ENCODE peak calls at places on chromosomes 2 and 18, in eight cellular contexts. R is Panc1, Z is fibroblast of lung, Q is lung, P is adrenal gland, B is K562, G is heart right ventricle, S is uterus. L is an unnamed sample. For H3K4me1 and H3K36me3, the result is how much of the 10 kb centered on the place peaks cover.

GRCh38 chr2:161416633-161417427 is 733 bp downstream of the TBR1 start:
- DNase-seq in R (no peak), Z (no peak), Q (no peak), P (no peak), B (no peak), G (peak), S (no peak), L (peak)

GRCh38 chr2:42309366-42309765 is 51.7 kb downstream of the COX7A2L start:
- DNase-seq in R (no peak), Z (no peak), Q (no peak), P (no peak), B (no peak), G (no peak), S (no peak), L (no peak)

GRCh38 chr2:174985624-174986023 is 19.6 kb downstream of the CHN1 start:
- DNase-seq in R (no peak), Z (peak), Q (no peak), P (no peak), B (no peak), G (no peak), S (no peak), L (no peak)

GRCh38 chr18:56333146-56333545 is 305.2 kb downstream of the TXNL1 start:
- DNase-seq in R (no peak), Z (no peak), Q (no peak), P (no peak), B (no peak), G (no peak), S (no peak), L (no peak)

GRCh38 chr18:42289526-42289925 is 334.5 kb downstream of the PIK3C3 start:
- DNase-seq in R (no peak), Z (no peak), Q (no peak), P (no peak), B (no peak), G (no peak), S (no peak), L (no peak)

GRCh38 chr2:106628377-106628776 is 141.2 kb downstream of the CD8B2 start:
- DNase-seq in R (no peak), Z (no peak), Q (no peak), P (no peak), B (no peak), G (no peak), S (no peak), L (no peak)

GRCh38 chr2:96336104-96336775 is 674 bp downstream of the NCAPH start:
- DNase-seq in R (no peak), Z (no peak), Q (no peak), P (no peak), B (peak), G (no peak), S (no peak), L (no peak)

GRCh38 chr2:176744156-176744555 is 468.4 kb upstream of the HNRNPA3 start:
- DNase-seq in R (no peak), Z (no peak), Q (no peak), P (no peak), B (no peak), G (no peak), S (no peak), L (no peak)

GRCh38 chr18:58516514-58517285 is 112.2 kb downstream of the ALPK2 start:
- DNase-seq in R (no peak), Z (no peak), Q (no peak), P (no peak), B (no peak), G (no peak), S (no peak), L (no peak)

GRCh38 chr2:105455488-105455991 is 56.7 kb upstream of the FHL2 start:
- DNase-seq in R (peak), Z (peak), Q (peak), P (peak), B (no peak), G (no peak), S (peak), L (no peak)

GRCh38 chr2:167237478-167237877 is 349.2 kb downstream of the XIRP2 start:
- DNase-seq in R (no peak), Z (no peak), Q (no peak), P (no peak), B (no peak), G (no peak), S (no peak), L (no peak)

GRCh38 chr2:216666461-216667233 is 28.7 kb downstream of the IGFBP5 start:
- DNase-seq in R (peak), Z (peak), Q (peak), P (peak), B (peak), G (peak), S (peak), L (peak)

GRCh38 chr2:216243026-216243425 is 129.3 kb downstream of the MARCHF4 start:
- DNase-seq in R (no peak), Z (no peak), Q (no peak), P (no peak), B (no peak), G (no peak), S (no peak), L (no peak)

GRCh38 chr2:169696381-169696780 is 2.1 kb downstream of the PHOSPHO2 start:
- DNase-seq in R (no peak), Z (no peak), Q (no peak), P (no peak), B (no peak), G (no peak), S (no peak), L (no peak)

GRCh38 chr18:23635283-23636040 is 27.2 kb downstream of the ANKRD29 start:
- DNase-seq in R (no peak), Z (peak), Q (no peak), P (no peak), B (no peak), G (no peak), S (no peak), L (no peak)

GRCh38 chr18:54769526-54770464 is 58.5 kb upstream of the RAB27B start:
- DNase-seq in R (no peak), Z (peak), Q (no peak), P (no peak), B (no peak), G (no peak), S (no peak), L (no peak)

GRCh38 chr18:56873441-56874140 is 222.4 kb downstream of the WDR7 start:
- DNase-seq in R (no peak), Z (peak), Q (no peak), P (no peak), B (no peak), G (no peak), S (no peak), L (no peak)

GRCh38 chr2:9394816-9395215 is 28.5 kb downstream of the ITGB1BP1 start:
- DNase-seq in R (no peak), Z (no peak), Q (no peak), P (no peak), B (no peak), G (no peak), S (no peak), L (no peak)

GRCh38 chr2:146918280-146918679 is 926.5 kb upstream of the ACVR2A start:
- DNase-seq in R (no peak), Z (no peak), Q (no peak), P (no peak), B (no peak), G (no peak), S (no peak), L (no peak)

GRCh38 chr2:30208453-30208852 is 22.9 kb upstream of the LBH start:
- DNase-seq in R (peak), Z (peak), Q (peak), P (peak), B (peak), G (peak), S (peak), L (peak)

GRCh38 chr18:74528478-74528877 is 5.8 kb upstream of the CNDP1 start:
- DNase-seq in R (no peak), Z (no peak), Q (no peak), P (no peak), B (no peak), G (no peak), S (no peak), L (no peak)

DNA sequence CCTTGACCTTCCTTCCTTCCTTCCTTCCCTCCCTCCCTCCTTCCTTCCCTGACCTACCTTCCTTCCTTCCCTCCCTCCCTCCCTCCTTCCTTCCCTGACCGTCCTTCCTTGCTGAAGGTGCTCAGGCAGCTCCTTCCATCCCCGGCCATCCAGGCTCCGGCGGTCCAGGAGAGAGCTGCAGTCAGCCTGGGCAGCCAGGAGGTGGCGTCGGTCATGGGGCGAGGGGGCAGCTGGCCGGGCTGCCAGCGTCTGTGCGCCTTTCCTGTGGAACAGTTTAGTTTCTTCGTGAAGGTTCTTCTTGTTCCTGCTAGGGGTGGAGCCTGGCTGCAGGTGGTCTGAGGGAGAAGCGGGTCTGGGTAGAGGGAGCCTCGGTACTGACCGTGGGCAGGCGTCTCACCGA is 15.7 kb downstream of the GPR35 start:
- DNase-seq in R (no peak), Z (peak), Q (no peak), P (peak), B (peak), G (no peak), S (no peak), L (peak)
- TF ChIP-seq CTCF in R (no peak), Z (peak), Q (peak), P (no peak), B (no peak), G (peak), S (no peak), L (peak)

GRCh38 chr2:20211420-20211819 is 13.5 kb downstream of the SDC1 start:
- DNase-seq in R (no peak), Z (no peak), Q (no peak), P (no peak), B (no peak), G (no peak), S (no peak), L (no peak)
- H3K4me1 ChIP-seq in R (under half), Z (under half), Q (under half), P (under half), B (under half), G (under half), S (under half), L (under half)

DNA sequence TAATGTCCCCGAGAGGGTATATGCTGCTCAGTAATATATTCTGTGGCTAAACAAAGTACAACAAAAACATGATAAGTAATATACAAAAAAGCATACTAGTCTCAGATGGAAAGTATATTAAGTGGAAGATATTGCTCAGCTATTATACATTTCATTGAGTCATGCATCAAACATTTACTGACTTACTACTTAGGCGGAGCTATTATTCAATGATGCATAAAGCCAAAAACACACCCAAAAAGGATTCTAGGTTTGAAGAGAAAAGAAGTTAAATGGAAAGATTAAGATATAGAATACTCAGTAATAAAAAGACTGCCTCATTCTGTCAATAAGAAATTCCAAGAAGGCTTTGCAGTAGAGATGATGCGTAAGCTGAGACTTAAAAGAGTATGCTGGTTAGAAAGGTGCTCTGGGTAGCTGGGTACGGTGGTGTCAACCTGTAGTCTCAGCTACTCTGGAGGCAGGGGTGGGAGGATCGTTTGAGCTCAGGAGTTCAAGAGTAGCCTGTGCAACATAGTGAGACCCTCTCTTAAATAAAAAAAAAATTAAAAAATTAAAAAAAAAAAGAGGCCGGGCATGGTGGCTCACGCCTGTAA is 27.6 kb downstream of the STK17B start:
- DNase-seq in R (no peak), Z (peak), Q (no peak), P (no peak), B (no peak), G (no peak), S (no peak), L (no peak)
- H3K36me3 ChIP-seq in R (under half), Z (under half), Q (under half), P (under half), B (half or more), G (half or more), S (under half), L (under half)

DNA sequence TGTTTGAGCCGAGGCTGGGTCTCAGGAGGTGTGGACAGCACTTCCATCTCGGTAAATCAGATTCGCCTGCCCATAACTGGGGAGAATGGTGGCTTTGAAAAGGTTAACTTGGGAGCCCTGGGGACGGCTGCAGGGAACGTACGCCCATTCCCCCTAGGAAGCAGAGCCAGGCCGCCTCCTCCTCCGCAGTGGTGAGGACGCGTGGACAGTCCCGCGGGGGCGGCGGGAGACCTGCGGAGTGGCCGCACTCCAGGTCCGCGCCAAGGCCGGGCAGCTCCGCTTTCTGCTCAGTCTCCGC is 845 bp upstream of the MYCN start:
- DNase-seq in R (no peak), Z (peak), Q (peak), P (peak), B (peak), G (peak), S (no peak), L (peak)
- TF ChIP-seq CTCF in R (no peak), Z (peak), Q (peak), P (peak), B (no peak), G (no peak), S (no peak), L (peak)

GRCh38 chr2:72134408-72134996 is 13.2 kb downstream of the CYP26B1 start:
- DNase-seq in R (no peak), Z (no peak), Q (no peak), P (no peak), B (no peak), G (no peak), S (no peak), L (no peak)

GRCh38 chr2:72131916-72132841 is 15.5 kb downstream of the CYP26B1 start:
- DNase-seq in R (no peak), Z (no peak), Q (no peak), P (no peak), B (no peak), G (no peak), S (peak), L (no peak)

GRCh38 chr2:72133721-72134407 is 13.8 kb downstream of the CYP26B1 start:
- DNase-seq in R (no peak), Z (no peak), Q (no peak), P (no peak), B (no peak), G (no peak), S (peak), L (no peak)

GRCh38 chr2:72131371-72131891 is 16.2 kb downstream of the CYP26B1 start:
- DNase-seq in R (no peak), Z (no peak), Q (no peak), P (no peak), B (no peak), G (no peak), S (peak), L (no peak)

DNA sequence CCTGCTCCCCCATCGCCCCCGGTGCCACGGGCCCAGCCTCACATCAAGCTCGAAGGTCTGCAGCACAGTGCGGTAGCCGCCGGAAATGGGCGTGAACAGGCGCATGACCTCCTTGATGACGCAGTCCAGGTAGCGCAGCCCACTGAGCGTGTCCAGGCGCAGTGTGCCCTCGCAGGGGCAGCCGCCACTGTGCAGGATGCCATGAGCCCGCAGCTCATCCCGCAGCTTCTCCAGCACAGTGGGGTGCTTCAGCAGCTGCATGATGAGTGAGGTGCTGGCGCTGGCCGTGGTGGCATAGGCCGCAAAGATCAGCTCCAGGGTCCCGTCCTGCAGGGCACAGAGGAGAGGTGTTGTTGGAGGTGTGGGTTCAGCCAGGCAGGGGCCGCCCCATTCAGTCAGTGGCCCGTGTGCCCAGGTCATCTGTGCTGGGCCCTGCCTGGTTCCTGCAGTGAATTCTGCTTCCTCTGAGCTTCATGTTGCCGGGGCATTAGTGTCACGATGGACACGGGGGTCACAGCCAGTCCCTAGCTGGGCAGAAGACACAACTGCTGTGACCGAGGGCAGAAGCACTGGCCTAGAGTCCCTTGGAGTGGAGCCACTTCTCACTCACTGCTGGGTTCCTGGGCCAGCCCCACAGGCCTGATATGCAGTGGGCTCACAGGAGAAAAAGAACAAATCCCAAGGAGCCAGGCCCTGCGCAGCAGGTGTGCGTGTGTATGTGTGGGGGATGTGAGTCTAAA is 14.5 kb downstream of the CYP26B1 start:
- DNase-seq in R (no peak), Z (no peak), Q (no peak), P (no peak), B (no peak), G (no peak), S (peak), L (no peak)
- H3K4me1 ChIP-seq in R (under half), Z (under half), Q (under half), P (under half), B (under half), G (under half), S (under half), L (under half)

GRCh38 chr18:8639762-8640161 is 30.5 kb downstream of the RAB12 start:
- DNase-seq in R (no peak), Z (no peak), Q (no peak), P (no peak), B (no peak), G (no peak), S (no peak), L (no peak)
- H3K36me3 ChIP-seq in R (under half), Z (under half), Q (under half), P (under half), B (under half), G (half or more), S (under half), L (under half)

L was measured in pancreas.